ENCODE peak calls at places on chromosomes 4 and X, in seven cellular contexts. One of them, this sample, is unnamed. For H3K4me1, the result is how much of the 10 kb centered on the place peaks cover.

GRCh38 chrX:10006770-10007169 is 39.6 kb downstream of the CLDN34 start:
- DNase-seq in Peyer's patch: no peak
- DNase-seq in right lobe of liver: no peak
- DNase-seq in suprapubic skin: no peak
- DNase-seq in A549: no peak
- DNase-seq in spleen: no peak
- DNase-seq in colonic mucosa: no peak
- DNase-seq in this sample: no peak

GRCh38 chr4:109067509-109068205 is 234.8 kb downstream of the COL25A1 start:
- DNase-seq in A549: no peak
- DNase-seq in Peyer's patch: no peak
- DNase-seq in colonic mucosa: no peak
- DNase-seq in suprapubic skin: peak
- DNase-seq in spleen: no peak
- DNase-seq in right lobe of liver: no peak
- DNase-seq in this sample: no peak

GRCh38 chrX:125420809-125421208 is 101.1 kb downstream of the TEX13C start:
- DNase-seq in right lobe of liver: no peak
- DNase-seq in A549: no peak
- DNase-seq in colonic mucosa: no peak
- DNase-seq in Peyer's patch: no peak
- DNase-seq in spleen: no peak
- DNase-seq in suprapubic skin: no peak
- DNase-seq in this sample: no peak

GRCh38 chrX:119625843-119626242 is 19.6 kb upstream of the NKRF start:
- DNase-seq in suprapubic skin: no peak
- DNase-seq in spleen: no peak
- DNase-seq in A549: no peak
- DNase-seq in Peyer's patch: no peak
- DNase-seq in colonic mucosa: no peak
- DNase-seq in right lobe of liver: no peak
- DNase-seq in this sample: no peak

GRCh38 chr4:41410049-41410448 is 127.9 kb upstream of the LIMCH1 start:
- DNase-seq in colonic mucosa: no peak
- DNase-seq in Peyer's patch: no peak
- DNase-seq in right lobe of liver: no peak
- DNase-seq in spleen: no peak
- DNase-seq in suprapubic skin: no peak
- DNase-seq in A549: no peak
- DNase-seq in this sample: no peak

GRCh38 chr4:169253087-169253675 is 17.6 kb downstream of the SH3RF1 start:
- DNase-seq in colonic mucosa: no peak
- DNase-seq in suprapubic skin: no peak
- DNase-seq in Peyer's patch: no peak
- DNase-seq in right lobe of liver: no peak
- DNase-seq in A549: no peak
- DNase-seq in spleen: no peak
- DNase-seq in this sample: no peak

GRCh38 chr4:98298022-98298421 is 36.8 kb downstream of the RAP1GDS1 start:
- DNase-seq in spleen: no peak
- DNase-seq in suprapubic skin: no peak
- DNase-seq in colonic mucosa: no peak
- DNase-seq in A549: no peak
- DNase-seq in Peyer's patch: no peak
- DNase-seq in right lobe of liver: no peak
- DNase-seq in this sample: no peak

GRCh38 chr4:109294468-109295020 is 7.9 kb downstream of the COL25A1 start:
- DNase-seq in Peyer's patch: no peak
- DNase-seq in right lobe of liver: no peak
- DNase-seq in colonic mucosa: no peak
- DNase-seq in spleen: no peak
- DNase-seq in A549: no peak
- DNase-seq in suprapubic skin: no peak
- DNase-seq in this sample: no peak

GRCh38 chrX:17376381-17377046 is 1.5 kb downstream of the NHS start:
- DNase-seq in Peyer's patch: peak
- DNase-seq in A549: peak
- DNase-seq in suprapubic skin: peak
- DNase-seq in spleen: peak
- DNase-seq in right lobe of liver: no peak
- DNase-seq in colonic mucosa: peak
- DNase-seq in this sample: no peak

GRCh38 chrX:2449135-2449886 is 51.5 kb downstream of the DHRSX start:
- DNase-seq in A549: no peak
- DNase-seq in spleen: peak
- DNase-seq in Peyer's patch: no peak
- DNase-seq in suprapubic skin: no peak
- DNase-seq in colonic mucosa: no peak
- DNase-seq in right lobe of liver: no peak
- DNase-seq in this sample: no peak

GRCh38 chr4:54228064-54228527 is 997 bp upstream of the PDGFRA start:
- DNase-seq in suprapubic skin: peak
- DNase-seq in right lobe of liver: peak
- DNase-seq in A549: peak
- DNase-seq in spleen: peak
- DNase-seq in Peyer's patch: peak
- DNase-seq in colonic mucosa: peak
- DNase-seq in this sample: peak

GRCh38 chr4:8010618-8011017 is 71.0 kb upstream of the AFAP1 start:
- DNase-seq in right lobe of liver: no peak
- DNase-seq in suprapubic skin: no peak
- DNase-seq in colonic mucosa: peak
- DNase-seq in spleen: no peak
- DNase-seq in Peyer's patch: no peak
- DNase-seq in A549: no peak
- DNase-seq in this sample: peak

GRCh38 chr4:168408620-168409019 is 71.7 kb downstream of the DDX60L start:
- DNase-seq in Peyer's patch: no peak
- DNase-seq in spleen: no peak
- DNase-seq in right lobe of liver: no peak
- DNase-seq in colonic mucosa: peak
- DNase-seq in suprapubic skin: peak
- DNase-seq in A549: no peak
- DNase-seq in this sample: no peak

GRCh38 chr4:103018391-103019318 is 850 bp downstream of the SLC9B1 start:
- DNase-seq in right lobe of liver: no peak
- DNase-seq in Peyer's patch: no peak
- DNase-seq in spleen: no peak
- DNase-seq in suprapubic skin: peak
- DNase-seq in colonic mucosa: peak
- DNase-seq in A549: peak
- DNase-seq in this sample: peak

GRCh38 chrX:57595381-57595811 is 3.6 kb downstream of the ZXDB start:
- DNase-seq in colonic mucosa: no peak
- DNase-seq in right lobe of liver: no peak
- DNase-seq in spleen: no peak
- DNase-seq in Peyer's patch: no peak
- DNase-seq in suprapubic skin: no peak
- DNase-seq in A549: no peak
- DNase-seq in this sample: no peak

GRCh38 chr4:120835342-120835741 is 87.2 kb downstream of the PRDM5 start:
- DNase-seq in Peyer's patch: no peak
- DNase-seq in colonic mucosa: no peak
- DNase-seq in suprapubic skin: no peak
- DNase-seq in A549: no peak
- DNase-seq in spleen: no peak
- DNase-seq in right lobe of liver: no peak
- DNase-seq in this sample: no peak

GRCh38 chr4:74037076-74037475 is 1.4 kb downstream of the CXCL3 start:
- DNase-seq in right lobe of liver: no peak
- DNase-seq in spleen: no peak
- DNase-seq in Peyer's patch: no peak
- DNase-seq in suprapubic skin: no peak
- DNase-seq in colonic mucosa: peak
- DNase-seq in A549: no peak
- DNase-seq in this sample: no peak

GRCh38 chr4:14264437-14264836 is 636.9 kb upstream of the BOD1L1 start:
- DNase-seq in suprapubic skin: no peak
- DNase-seq in Peyer's patch: no peak
- DNase-seq in spleen: no peak
- DNase-seq in right lobe of liver: no peak
- DNase-seq in colonic mucosa: no peak
- DNase-seq in A549: no peak
- DNase-seq in this sample: no peak

GRCh38 chr4:174591243-174592021 is 69.1 kb upstream of the HPGD start:
- DNase-seq in right lobe of liver: no peak
- DNase-seq in suprapubic skin: no peak
- DNase-seq in colonic mucosa: no peak
- DNase-seq in Peyer's patch: no peak
- DNase-seq in A549: no peak
- DNase-seq in spleen: no peak
- DNase-seq in this sample: no peak

GRCh38 chr4:163048447-163048846 is 118.2 kb downstream of the NAF1 start:
- DNase-seq in right lobe of liver: peak
- DNase-seq in Peyer's patch: no peak
- DNase-seq in suprapubic skin: no peak
- DNase-seq in colonic mucosa: no peak
- DNase-seq in spleen: no peak
- DNase-seq in A549: peak
- DNase-seq in this sample: peak

GRCh38 chrX:11446951-11447350 is 153.7 kb downstream of the AMELX start:
- DNase-seq in A549: no peak
- DNase-seq in suprapubic skin: no peak
- DNase-seq in right lobe of liver: no peak
- DNase-seq in spleen: no peak
- DNase-seq in colonic mucosa: no peak
- DNase-seq in Peyer's patch: no peak
- DNase-seq in this sample: no peak

GRCh38 chrX:132218100-132218807 is 993 bp downstream of the RAP2C start:
- DNase-seq in Peyer's patch: peak
- DNase-seq in right lobe of liver: peak
- DNase-seq in spleen: peak
- DNase-seq in suprapubic skin: peak
- DNase-seq in A549: peak
- DNase-seq in colonic mucosa: peak
- DNase-seq in this sample: peak

GRCh38 chrX:151697537-151697936 is 2.3 kb downstream of the PRRG3 start:
- DNase-seq in colonic mucosa: no peak
- DNase-seq in spleen: no peak
- DNase-seq in right lobe of liver: no peak
- DNase-seq in suprapubic skin: no peak
- DNase-seq in Peyer's patch: no peak
- DNase-seq in A549: no peak
- DNase-seq in this sample: no peak

GRCh38 chrX:19865567-19866363 is 21.6 kb downstream of the SH3KBP1 start:
- DNase-seq in A549: no peak
- DNase-seq in right lobe of liver: no peak
- DNase-seq in suprapubic skin: no peak
- DNase-seq in Peyer's patch: no peak
- DNase-seq in colonic mucosa: no peak
- DNase-seq in spleen: peak
- DNase-seq in this sample: no peak

GRCh38 chrX:53456254-53456653 is 22.1 kb upstream of the HSD17B10 start:
- DNase-seq in colonic mucosa: no peak
- DNase-seq in Peyer's patch: no peak
- DNase-seq in suprapubic skin: no peak
- DNase-seq in spleen: no peak
- DNase-seq in A549: no peak
- DNase-seq in right lobe of liver: no peak
- DNase-seq in this sample: no peak

GRCh38 chrX:9942086-9942485 is 25.1 kb upstream of the CLDN34 start:
- DNase-seq in right lobe of liver: no peak
- DNase-seq in A549: no peak
- DNase-seq in colonic mucosa: no peak
- DNase-seq in spleen: no peak
- DNase-seq in suprapubic skin: no peak
- DNase-seq in Peyer's patch: no peak
- DNase-seq in this sample: no peak

GRCh38 chrX:8323356-8323755 is 141.3 kb upstream of the VCX3B start:
- DNase-seq in Peyer's patch: peak
- DNase-seq in suprapubic skin: no peak
- DNase-seq in colonic mucosa: no peak
- DNase-seq in spleen: no peak
- DNase-seq in A549: no peak
- DNase-seq in right lobe of liver: no peak
- DNase-seq in this sample: no peak

GRCh38 chrX:117120700-117121099 is 657.9 kb upstream of the CT83 start:
- DNase-seq in colonic mucosa: no peak
- DNase-seq in spleen: no peak
- DNase-seq in suprapubic skin: no peak
- DNase-seq in A549: no peak
- DNase-seq in Peyer's patch: no peak
- DNase-seq in right lobe of liver: no peak
- DNase-seq in this sample: no peak

GRCh38 chrX:150790021-150790420 is 96.8 kb downstream of the MTMR1 start:
- DNase-seq in A549: no peak
- DNase-seq in suprapubic skin: no peak
- DNase-seq in right lobe of liver: no peak
- DNase-seq in Peyer's patch: no peak
- DNase-seq in colonic mucosa: no peak
- DNase-seq in spleen: no peak
- DNase-seq in this sample: no peak

GRCh38 chr4:16217300-16218051 is 8.8 kb downstream of the TAPT1 start:
- DNase-seq in A549: no peak
- DNase-seq in spleen: no peak
- DNase-seq in Peyer's patch: no peak
- DNase-seq in suprapubic skin: no peak
- DNase-seq in right lobe of liver: no peak
- DNase-seq in colonic mucosa: no peak
- DNase-seq in this sample: no peak
- TF ChIP-seq CTCF in A549: no peak
- TF ChIP-seq CTCF in spleen: no peak
- TF ChIP-seq CTCF in Peyer's patch: no peak
- TF ChIP-seq CTCF in suprapubic skin: no peak
- TF ChIP-seq CTCF in right lobe of liver: no peak
- TF ChIP-seq CTCF in colonic mucosa: no peak
- TF ChIP-seq CTCF in this sample: no peak

GRCh38 chrX:94977562-94977961 is 1303.6 kb downstream of the FAM133A start:
- DNase-seq in A549: no peak
- DNase-seq in suprapubic skin: no peak
- DNase-seq in right lobe of liver: no peak
- DNase-seq in Peyer's patch: no peak
- DNase-seq in spleen: no peak
- DNase-seq in colonic mucosa: no peak
- DNase-seq in this sample: no peak
- H3K27ac ChIP-seq in A549: no peak
- H3K27ac ChIP-seq in suprapubic skin: no peak
- H3K27ac ChIP-seq in right lobe of liver: no peak
- H3K27ac ChIP-seq in Peyer's patch: no peak
- H3K27ac ChIP-seq in spleen: no peak
- H3K27ac ChIP-seq in colonic mucosa: no peak
- H3K27ac ChIP-seq in this sample: no peak

DNA sequence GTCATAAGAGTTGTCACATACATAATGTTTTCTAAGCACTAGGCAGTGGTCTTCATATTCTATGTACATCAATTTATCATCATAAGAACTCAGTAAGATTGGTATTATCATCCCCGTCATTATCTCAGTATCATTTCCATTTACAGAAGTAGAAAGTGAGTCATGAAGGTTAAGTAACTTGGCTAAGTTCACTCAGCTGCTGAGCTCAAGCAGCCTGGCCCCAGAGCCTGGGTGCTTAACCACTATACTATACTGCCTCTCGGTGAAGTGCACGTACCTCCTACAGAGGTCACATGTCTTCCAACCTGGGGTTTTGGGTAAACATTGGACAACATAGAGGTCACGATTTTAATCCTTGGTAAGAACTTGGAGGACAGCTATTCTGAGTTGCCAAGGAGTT is 161.5 kb upstream of the GATB start:
- DNase-seq in colonic mucosa: no peak
- DNase-seq in spleen: no peak
- DNase-seq in right lobe of liver: no peak
- DNase-seq in A549: no peak
- DNase-seq in suprapubic skin: no peak
- DNase-seq in Peyer's patch: no peak
- DNase-seq in this sample: no peak
- H3K4me1 ChIP-seq in colonic mucosa: under half
- H3K4me1 ChIP-seq in spleen: under half
- H3K4me1 ChIP-seq in right lobe of liver: under half
- H3K4me1 ChIP-seq in A549: under half
- H3K4me1 ChIP-seq in suprapubic skin: under half
- H3K4me1 ChIP-seq in Peyer's patch: under half
- H3K4me1 ChIP-seq in this sample: under half

GRCh38 chrX:35726176-35726575 is 72.0 kb upstream of the MAGEB16 start:
- DNase-seq in spleen: no peak
- DNase-seq in suprapubic skin: no peak
- DNase-seq in A549: no peak
- DNase-seq in colonic mucosa: no peak
- DNase-seq in Peyer's patch: no peak
- DNase-seq in right lobe of liver: no peak
- DNase-seq in this sample: no peak
- TF ChIP-seq CTCF in spleen: no peak
- TF ChIP-seq CTCF in suprapubic skin: no peak
- TF ChIP-seq CTCF in A549: peak
- TF ChIP-seq CTCF in colonic mucosa: peak
- TF ChIP-seq CTCF in Peyer's patch: peak
- TF ChIP-seq CTCF in right lobe of liver: peak
- TF ChIP-seq CTCF in this sample: no peak